ENCODE peak calls at places on chromosomes 6 and 20, in five cellular contexts. One of them, this sample, is unnamed.

GRCh38 chr20:40741507-40742106 is 52.6 kb upstream of the MAFB start:
- DNase-seq in PC-3: peak
- DNase-seq in GM10248: peak
- DNase-seq in right lobe of liver: no peak
- DNase-seq in pancreas: no peak
- DNase-seq in this sample: no peak

GRCh38 chr6:22411408-22412105 is 114.7 kb upstream of the PRL start:
- DNase-seq in pancreas: no peak
- DNase-seq in GM10248: no peak
- DNase-seq in right lobe of liver: no peak
- DNase-seq in PC-3: no peak
- DNase-seq in this sample: no peak

GRCh38 chr6:84854801-84855400 is 90.5 kb upstream of the TBX18 start:
- DNase-seq in PC-3: no peak
- DNase-seq in pancreas: no peak
- DNase-seq in GM10248: no peak
- DNase-seq in right lobe of liver: no peak
- DNase-seq in this sample: no peak

GRCh38 chr6:41571066-41571780 is 25.0 kb downstream of the FOXP4 start:
- DNase-seq in PC-3: no peak
- DNase-seq in pancreas: peak
- DNase-seq in GM10248: no peak
- DNase-seq in right lobe of liver: no peak
- DNase-seq in this sample: no peak

GRCh38 chr20:54251093-54251492 is 43.2 kb downstream of the PFDN4 start:
- DNase-seq in PC-3: no peak
- DNase-seq in GM10248: no peak
- DNase-seq in right lobe of liver: no peak
- DNase-seq in pancreas: no peak
- DNase-seq in this sample: no peak

GRCh38 chr20:3729811-3730550 is 2.5 kb upstream of the HSPA12B start:
- DNase-seq in right lobe of liver: no peak
- DNase-seq in pancreas: no peak
- DNase-seq in GM10248: no peak
- DNase-seq in PC-3: no peak
- DNase-seq in this sample: no peak

GRCh38 chr6:43842231-43842794 is 72.3 kb downstream of the VEGFA start:
- DNase-seq in PC-3: peak
- DNase-seq in right lobe of liver: no peak
- DNase-seq in pancreas: no peak
- DNase-seq in GM10248: no peak
- DNase-seq in this sample: no peak

GRCh38 chr20:58883243-58883691 is 30.8 kb downstream of the GNAS start:
- DNase-seq in pancreas: no peak
- DNase-seq in GM10248: no peak
- DNase-seq in PC-3: no peak
- DNase-seq in right lobe of liver: no peak
- DNase-seq in this sample: no peak

GRCh38 chr6:3147914-3148757 is 9.2 kb downstream of the TUBB2A start:
- DNase-seq in GM10248: no peak
- DNase-seq in PC-3: no peak
- DNase-seq in pancreas: peak
- DNase-seq in right lobe of liver: no peak
- DNase-seq in this sample: no peak

GRCh38 chr6:134590449-134590848 is 272.5 kb upstream of the SGK1 start:
- DNase-seq in right lobe of liver: no peak
- DNase-seq in PC-3: peak
- DNase-seq in pancreas: no peak
- DNase-seq in GM10248: no peak
- DNase-seq in this sample: no peak

GRCh38 chr6:67854098-67854497 is 781.0 kb upstream of the ADGRB3 start:
- DNase-seq in pancreas: no peak
- DNase-seq in right lobe of liver: no peak
- DNase-seq in GM10248: no peak
- DNase-seq in PC-3: peak
- DNase-seq in this sample: no peak

GRCh38 chr20:62710886-62711702 is 2.5 kb downstream of the NTSR1 start:
- DNase-seq in GM10248: no peak
- DNase-seq in right lobe of liver: peak
- DNase-seq in pancreas: peak
- DNase-seq in PC-3: peak
- DNase-seq in this sample: no peak

GRCh38 chr6:28809947-28810654 is 113.7 kb downstream of the TRIM27 start:
- DNase-seq in GM10248: no peak
- DNase-seq in pancreas: no peak
- DNase-seq in right lobe of liver: no peak
- DNase-seq in PC-3: no peak
- DNase-seq in this sample: no peak

GRCh38 chr6:110221738-110222137 is 41.5 kb downstream of the CDC40 start:
- DNase-seq in PC-3: no peak
- DNase-seq in pancreas: no peak
- DNase-seq in right lobe of liver: no peak
- DNase-seq in GM10248: no peak
- DNase-seq in this sample: no peak

GRCh38 chr6:1442929-1443328 is 53.6 kb downstream of the FOXF2 start:
- DNase-seq in PC-3: no peak
- DNase-seq in right lobe of liver: no peak
- DNase-seq in pancreas: no peak
- DNase-seq in GM10248: no peak
- DNase-seq in this sample: no peak

GRCh38 chr6:46376562-46376969 is 114.7 kb downstream of the RCAN2 start:
- DNase-seq in pancreas: no peak
- DNase-seq in GM10248: peak
- DNase-seq in PC-3: no peak
- DNase-seq in right lobe of liver: no peak
- DNase-seq in this sample: peak

GRCh38 chr6:99334526-99335127 is 14.8 kb downstream of the FAXC start:
- DNase-seq in GM10248: peak
- DNase-seq in right lobe of liver: no peak
- DNase-seq in PC-3: peak
- DNase-seq in pancreas: no peak
- DNase-seq in this sample: no peak

GRCh38 chr6:46888578-46888977 is 33.2 kb downstream of the ADGRF5 start:
- DNase-seq in PC-3: peak
- DNase-seq in GM10248: no peak
- DNase-seq in pancreas: no peak
- DNase-seq in right lobe of liver: no peak
- DNase-seq in this sample: no peak

GRCh38 chr20:61785567-61785816 is 280.2 kb downstream of the TAF4 start:
- DNase-seq in PC-3: no peak
- DNase-seq in GM10248: no peak
- DNase-seq in right lobe of liver: no peak
- DNase-seq in pancreas: no peak
- DNase-seq in this sample: no peak

GRCh38 chr6:155782320-155782730 is 326.7 kb upstream of the NOX3 start:
- DNase-seq in pancreas: no peak
- DNase-seq in PC-3: peak
- DNase-seq in right lobe of liver: no peak
- DNase-seq in GM10248: no peak
- DNase-seq in this sample: no peak

GRCh38 chr6:90537027-90537426 is 49.8 kb downstream of the MAP3K7 start:
- DNase-seq in GM10248: no peak
- DNase-seq in right lobe of liver: no peak
- DNase-seq in pancreas: no peak
- DNase-seq in PC-3: no peak
- DNase-seq in this sample: no peak

GRCh38 chr20:21583486-21584168 is 69.8 kb upstream of the NKX2-2 start:
- DNase-seq in right lobe of liver: no peak
- DNase-seq in pancreas: no peak
- DNase-seq in GM10248: no peak
- DNase-seq in PC-3: no peak
- DNase-seq in this sample: no peak

GRCh38 chr20:23086931-23087411 is 847 bp upstream of the CD93 start:
- DNase-seq in GM10248: no peak
- DNase-seq in pancreas: no peak
- DNase-seq in right lobe of liver: peak
- DNase-seq in PC-3: no peak
- DNase-seq in this sample: no peak

GRCh38 chr20:50504231-50504823 is 5.9 kb upstream of the PTPN1 start:
- DNase-seq in PC-3: no peak
- DNase-seq in pancreas: no peak
- DNase-seq in GM10248: no peak
- DNase-seq in right lobe of liver: no peak
- DNase-seq in this sample: no peak

GRCh38 chr6:17714879-17715860 is 8.4 kb upstream of the NUP153 start:
- DNase-seq in GM10248: peak
- DNase-seq in right lobe of liver: no peak
- DNase-seq in PC-3: peak
- DNase-seq in pancreas: no peak
- DNase-seq in this sample: no peak
- TF ChIP-seq CTCF in GM10248: no peak
- TF ChIP-seq CTCF in right lobe of liver: no peak
- TF ChIP-seq CTCF in PC-3: no peak
- TF ChIP-seq CTCF in pancreas: no peak
- TF ChIP-seq CTCF in this sample: no peak

GRCh38 chr20:49043000-49043399 is 3.1 kb upstream of the CSE1L start:
- DNase-seq in right lobe of liver: no peak
- DNase-seq in PC-3: no peak
- DNase-seq in pancreas: no peak
- DNase-seq in GM10248: no peak
- DNase-seq in this sample: no peak

GRCh38 chr20:49045440-49046086 is 549 bp upstream of the CSE1L start:
- DNase-seq in GM10248: peak
- DNase-seq in pancreas: peak
- DNase-seq in right lobe of liver: peak
- DNase-seq in PC-3: no peak
- DNase-seq in this sample: no peak

GRCh38 chr20:49046087-49046900 is at the start of gene CSE1L:
- DNase-seq in pancreas: peak
- DNase-seq in right lobe of liver: peak
- DNase-seq in PC-3: peak
- DNase-seq in GM10248: peak
- DNase-seq in this sample: peak
- TF ChIP-seq CTCF in pancreas: no peak
- TF ChIP-seq CTCF in right lobe of liver: peak
- TF ChIP-seq CTCF in PC-3: no peak
- TF ChIP-seq CTCF in GM10248: no peak
- TF ChIP-seq CTCF in this sample: no peak

DNA sequence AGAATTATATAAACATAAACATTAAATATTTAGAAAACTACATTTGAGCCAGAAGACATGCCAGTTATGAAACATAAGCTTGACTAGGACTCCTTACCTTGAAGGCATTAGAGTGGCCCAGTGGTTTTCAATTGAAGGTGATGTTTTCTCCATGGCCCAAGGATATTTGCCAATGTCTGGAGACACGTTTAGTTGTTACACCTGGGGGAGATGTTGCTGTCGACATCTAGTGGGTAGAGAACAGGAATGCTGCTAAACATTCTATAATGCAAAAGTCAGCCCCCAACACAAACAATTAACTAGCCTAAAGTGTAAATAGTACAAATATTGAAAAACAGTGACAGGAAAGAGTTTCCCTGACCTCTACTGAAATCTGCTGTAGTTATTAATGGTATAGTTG is 200.9 kb upstream of the HS3ST5 start:
- DNase-seq in right lobe of liver: no peak
- DNase-seq in GM10248: no peak
- DNase-seq in PC-3: peak
- DNase-seq in pancreas: no peak
- DNase-seq in this sample: no peak
- TF ChIP-seq CTCF in right lobe of liver: no peak
- TF ChIP-seq CTCF in GM10248: no peak
- TF ChIP-seq CTCF in PC-3: no peak
- TF ChIP-seq CTCF in pancreas: no peak
- TF ChIP-seq CTCF in this sample: no peak

GRCh38 chr20:48725589-48725991 is 102.2 kb downstream of the PREX1 start:
- DNase-seq in right lobe of liver: no peak
- DNase-seq in pancreas: no peak
- DNase-seq in PC-3: peak
- DNase-seq in GM10248: no peak
- DNase-seq in this sample: no peak

GRCh38 chr20:48722002-48722731 is 105.6 kb downstream of the PREX1 start:
- DNase-seq in PC-3: no peak
- DNase-seq in GM10248: no peak
- DNase-seq in right lobe of liver: no peak
- DNase-seq in pancreas: no peak
- DNase-seq in this sample: no peak

GRCh38 chr20:48724891-48725588 is 102.8 kb downstream of the PREX1 start:
- DNase-seq in GM10248: no peak
- DNase-seq in right lobe of liver: no peak
- DNase-seq in pancreas: no peak
- DNase-seq in PC-3: no peak
- DNase-seq in this sample: no peak

GRCh38 chr20:48722737-48723191 is 105.0 kb downstream of the PREX1 start:
- DNase-seq in GM10248: no peak
- DNase-seq in right lobe of liver: no peak
- DNase-seq in PC-3: peak
- DNase-seq in pancreas: no peak
- DNase-seq in this sample: no peak

GRCh38 chr20:48723308-48724264 is 104.2 kb downstream of the PREX1 start:
- DNase-seq in pancreas: no peak
- DNase-seq in GM10248: no peak
- DNase-seq in PC-3: no peak
- DNase-seq in right lobe of liver: no peak
- DNase-seq in this sample: no peak
- TF ChIP-seq CTCF in pancreas: no peak
- TF ChIP-seq CTCF in GM10248: no peak
- TF ChIP-seq CTCF in PC-3: no peak
- TF ChIP-seq CTCF in right lobe of liver: no peak
- TF ChIP-seq CTCF in this sample: no peak

DNA sequence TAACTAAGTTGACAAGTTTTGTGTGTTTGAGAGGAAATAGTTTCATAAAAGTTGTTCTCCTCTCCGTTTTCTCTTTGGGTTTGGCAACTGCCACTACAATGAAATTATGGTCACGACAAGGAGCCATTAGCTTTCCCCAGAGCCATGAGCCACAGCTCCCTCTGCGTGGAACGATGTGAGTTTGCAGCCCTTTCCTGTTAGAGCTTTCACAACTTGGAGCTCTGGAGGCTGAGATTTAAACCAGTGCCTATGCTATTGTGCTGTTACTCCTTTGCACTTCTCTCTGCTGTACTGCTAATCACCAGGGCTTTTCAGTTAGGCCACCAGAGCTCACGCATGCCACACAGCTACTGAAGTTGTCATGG is 29.3 kb upstream of the TXNDC5 start:
- DNase-seq in PC-3: no peak
- DNase-seq in GM10248: no peak
- DNase-seq in right lobe of liver: no peak
- DNase-seq in pancreas: no peak
- DNase-seq in this sample: no peak
- TF ChIP-seq CTCF in PC-3: no peak
- TF ChIP-seq CTCF in GM10248: no peak
- TF ChIP-seq CTCF in right lobe of liver: no peak
- TF ChIP-seq CTCF in pancreas: no peak
- TF ChIP-seq CTCF in this sample: no peak

GRCh38 chr6:8785223-8785622 is 349.9 kb upstream of the SLC35B3 start:
- DNase-seq in right lobe of liver: no peak
- DNase-seq in pancreas: no peak
- DNase-seq in GM10248: no peak
- DNase-seq in PC-3: no peak
- DNase-seq in this sample: no peak
- TF ChIP-seq CTCF in right lobe of liver: no peak
- TF ChIP-seq CTCF in pancreas: no peak
- TF ChIP-seq CTCF in GM10248: no peak
- TF ChIP-seq CTCF in PC-3: no peak
- TF ChIP-seq CTCF in this sample: no peak